ENCODE peak calls at places on chromosomes 5 and 9, in four cellular contexts. X, B, O and Z are unnamed samples.

GRCh38 chr9:86275962-86276361 is 6.4 kb downstream of the ISCA1 start:
- DNase-seq in O (no peak), B (no peak), X (no peak), Z (no peak)

GRCh38 chr9:9499546-9499945 is 1113.3 kb downstream of the PTPRD start:
- DNase-seq in O (no peak), X (no peak), B (no peak), Z (no peak)

GRCh38 chr9:2817987-2818386 is 25.9 kb downstream of the PUM3 start:
- DNase-seq in O (no peak), B (peak), X (no peak), Z (peak)

GRCh38 chr9:79883073-79883645 is 311.4 kb downstream of the TLE4 start:
- DNase-seq in O (no peak), B (no peak), X (peak), Z (no peak)

GRCh38 chr9:95023217-95024003 is 294.1 kb downstream of the FANCC start:
- DNase-seq in O (no peak), X (no peak), B (peak), Z (peak)

GRCh38 chr9:105447814-105448812 is at the start of gene FSD1L:
- DNase-seq in O (peak), B (peak), X (peak), Z (no peak)

GRCh38 chr5:10140195-10140973 is 109.3 kb downstream of the ATPSCKMT start:
- DNase-seq in O (no peak), B (no peak), X (no peak), Z (no peak)

GRCh38 chr9:76400534-76401096 is 6.4 kb upstream of the RFK start:
- DNase-seq in B (no peak), X (no peak), O (no peak), Z (peak)

GRCh38 chr9:32502996-32503395 is 23.0 kb downstream of the RIGI start:
- DNase-seq in X (no peak), O (no peak), B (no peak), Z (no peak)

GRCh38 chr5:111016801-111017200 is 54.7 kb upstream of the TSLP start:
- DNase-seq in O (no peak), X (no peak), B (no peak), Z (no peak)

GRCh38 chr5:170312666-170313065 is 15.1 kb upstream of the LCP2 start:
- DNase-seq in O (no peak), X (no peak), B (no peak), Z (no peak)

GRCh38 chr9:94936411-94936810 is 209.9 kb downstream of the AOPEP start:
- DNase-seq in B (no peak), X (no peak), O (no peak), Z (no peak)

GRCh38 chr5:138568061-138568824 is 7.0 kb downstream of the HSPA9 start:
- DNase-seq in X (no peak), B (no peak), O (no peak), Z (peak)

GRCh38 chr5:82673460-82673859 is 395.3 kb upstream of the RPS23 start:
- DNase-seq in X (no peak), B (no peak), O (no peak), Z (no peak)

GRCh38 chr9:135732569-135733257 is 30.7 kb downstream of the KCNT1 start:
- DNase-seq in O (no peak), X (no peak), B (no peak), Z (no peak)

GRCh38 chr5:50716134-50716533 is 49.7 kb downstream of the PARP8 start:
- DNase-seq in B (no peak), X (no peak), O (no peak), Z (no peak)

DNA sequence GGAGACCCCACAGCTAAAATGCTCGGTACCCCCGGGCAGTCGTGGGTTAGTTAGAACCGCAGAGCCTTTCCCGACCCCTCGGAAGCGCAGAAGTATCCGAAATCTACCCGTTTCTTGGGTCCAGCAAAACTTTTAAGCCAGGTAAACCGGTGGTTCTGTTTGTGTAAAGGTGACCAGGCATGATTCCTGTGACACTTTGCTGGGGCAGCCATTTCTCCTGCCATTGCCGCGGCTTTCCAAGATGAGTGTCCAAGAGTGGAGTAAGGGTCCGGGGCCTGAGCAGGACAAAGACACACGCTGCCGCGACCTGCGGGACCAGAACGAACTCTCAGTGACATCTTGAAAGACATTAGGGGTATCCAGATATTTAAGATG is 655 bp downstream of the MARVELD2 start:
- DNase-seq in O (no peak), B (no peak), X (no peak), Z (no peak)
- H3K4me3 ChIP-seq in O (peak), B (peak), X (peak), Z (peak)

DNA sequence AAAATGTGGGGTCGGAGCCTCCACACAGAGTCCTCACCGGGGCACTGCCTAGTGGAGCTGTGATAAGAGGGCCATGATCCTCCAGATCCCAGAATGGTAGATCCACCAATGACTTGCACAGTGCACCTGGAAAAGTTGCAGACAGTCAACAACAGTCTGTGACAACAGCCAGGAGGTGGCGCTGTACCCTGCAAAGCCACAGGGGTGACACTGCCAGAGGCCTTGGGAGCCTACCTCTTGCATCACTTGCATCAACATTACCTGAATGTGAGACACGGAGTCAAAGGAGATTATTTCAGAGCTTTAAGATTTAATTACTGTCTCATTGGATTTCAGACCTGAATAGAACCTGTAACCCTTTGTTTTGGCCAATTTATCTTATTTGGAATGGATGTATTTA is 614.1 kb upstream of the CDH9 start:
- DNase-seq in X (no peak), B (no peak), O (no peak), Z (no peak)
- TF ChIP-seq CTCF in X (no peak), B (no peak), O (no peak), Z (peak)

GRCh38 chr5:151449836-151450235 is 2.4 kb downstream of the SLC36A1 start:
- DNase-seq in X (no peak), O (no peak), B (no peak), Z (no peak)
- H3K4me3 ChIP-seq in X (no peak), O (no peak), B (no peak), Z (no peak)

DNA sequence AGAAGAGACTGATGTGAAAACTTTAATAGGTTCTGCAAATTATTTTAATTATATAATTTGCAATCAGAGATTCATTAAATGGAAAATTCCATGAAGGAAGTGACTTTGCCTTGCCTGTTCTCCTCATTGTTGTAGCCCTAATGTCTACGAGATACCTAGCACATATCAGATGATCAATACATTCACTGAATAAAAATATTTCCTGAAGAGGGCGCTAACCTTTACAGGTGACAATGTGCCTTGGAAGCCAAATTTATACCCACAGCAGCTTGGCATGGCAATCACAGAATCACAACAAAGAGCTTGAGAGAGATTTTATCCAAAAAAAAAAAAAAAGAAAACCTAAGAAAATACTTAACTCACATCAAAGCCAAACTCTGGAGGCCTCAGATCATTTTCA is 17.4 kb downstream of the HAUS6 start:
- DNase-seq in B (no peak), X (no peak), O (no peak), Z (no peak)
- TF ChIP-seq CTCF in B (peak), X (peak), O (no peak), Z (peak)

DNA sequence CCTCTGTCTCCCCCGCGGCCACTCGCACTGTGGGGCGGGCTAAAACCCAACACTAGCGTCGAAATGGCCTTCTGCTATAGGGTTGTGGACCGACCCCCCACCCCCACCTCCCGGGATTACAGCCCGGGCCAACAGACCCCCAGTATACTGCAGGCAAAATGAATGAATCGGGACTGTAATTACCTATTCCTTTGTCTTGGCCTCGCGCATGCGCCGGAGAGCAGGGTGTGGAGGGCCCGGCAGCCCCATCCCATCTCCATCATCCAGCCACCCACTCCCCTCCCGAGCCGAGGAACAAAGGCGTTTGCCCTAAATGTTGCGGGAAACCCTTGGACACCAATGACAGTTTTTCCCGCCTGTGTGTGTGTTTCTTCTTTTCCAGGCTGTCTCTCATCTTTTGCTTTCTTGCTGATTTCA is 1.6 kb downstream of the BASP1 start:
- DNase-seq in X (peak), B (no peak), O (no peak), Z (no peak)
- H3K4me3 ChIP-seq in X (peak), B (peak), O (peak), Z (peak)

GRCh38 chr5:8861764-8862163 is 684.1 kb downstream of the SEMA5A start:
- DNase-seq in X (no peak), O (no peak), B (no peak), Z (no peak)

GRCh38 chr5:8869932-8870331 is 675.9 kb downstream of the SEMA5A start:
- DNase-seq in O (no peak), B (no peak), X (no peak), Z (no peak)

GRCh38 chr5:8865686-8866374 is 680.0 kb downstream of the SEMA5A start:
- DNase-seq in B (no peak), O (no peak), X (no peak), Z (no peak)

DNA sequence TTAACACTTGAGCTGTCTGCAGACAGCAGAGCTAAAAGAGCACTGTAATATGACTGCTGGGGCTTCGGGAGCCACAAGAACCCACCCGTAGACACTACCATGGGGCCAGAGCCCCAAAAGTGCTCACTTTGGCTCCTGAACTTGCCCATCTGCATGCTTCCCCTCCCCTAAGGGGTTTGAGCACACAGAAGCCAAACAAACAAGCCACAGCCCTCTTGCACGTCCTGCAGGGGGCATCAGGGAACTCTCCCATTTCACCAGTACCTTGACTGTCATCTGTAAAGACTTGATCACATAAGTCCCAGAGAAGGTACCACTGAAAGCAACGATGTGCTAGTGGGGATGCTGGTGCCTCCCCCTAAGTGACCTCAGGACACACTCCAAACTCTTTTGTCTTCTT is 681.8 kb downstream of the SEMA5A start:
- DNase-seq in X (no peak), B (no peak), O (no peak), Z (no peak)
- TF ChIP-seq CTCF in X (no peak), B (peak), O (no peak), Z (peak)

GRCh38 chr9:34045903-34046302 is 2.8 kb downstream of the UBAP2 start:
- DNase-seq in O (no peak), X (no peak), B (no peak), Z (no peak)
- H3K4me3 ChIP-seq in O (no peak), X (no peak), B (no peak), Z (no peak)

DNA sequence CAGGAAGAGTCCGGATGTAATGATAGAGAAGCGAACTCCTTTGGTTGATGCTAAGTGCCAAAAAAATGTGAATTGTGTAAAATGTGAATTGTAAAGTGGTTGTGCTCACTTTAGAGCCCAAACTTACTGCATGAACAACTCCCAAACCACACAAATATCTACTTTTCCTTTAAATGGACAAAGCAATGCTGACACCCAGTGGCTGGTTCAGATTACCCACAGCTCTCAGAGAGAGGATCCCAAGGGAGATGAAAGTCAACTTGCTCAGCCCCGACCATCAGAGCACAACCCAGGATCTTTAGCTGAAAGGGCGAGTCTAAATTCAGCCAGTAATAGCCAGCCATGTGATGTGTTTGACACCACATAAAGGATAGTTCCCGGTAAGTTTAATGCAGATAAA is 133.7 kb downstream of the NMUR2 start:
- DNase-seq in O (no peak), X (no peak), B (no peak), Z (no peak)
- TF ChIP-seq CTCF in O (peak), X (no peak), B (no peak), Z (peak)